ENCODE peak calls at places on chromosomes 4 and X, in four cellular contexts. One of them, this sample, is unnamed.

GRCh38 chr4:141329174-141329569 is 108.5 kb downstream of the ZNF330 start:
- DNase-seq in lower lobe of right lung: no peak
- DNase-seq in NCI-H69: no peak
- DNase-seq in NCI-H748 treated with DMSO at 0.1 percent for 48 hours: no peak
- DNase-seq in this sample: peak; percentile 14

GRCh38 chr4:117135634-117136354 is 50.4 kb upstream of the TRAM1L1 start:
- DNase-seq in lower lobe of right lung: no peak
- DNase-seq in NCI-H748 treated with DMSO at 0.1 percent for 48 hours: no peak
- DNase-seq in NCI-H69: peak; percentile 6
- DNase-seq in this sample: no peak

GRCh38 chr4:119314356-119314755 is 7.6 kb downstream of the FABP2 start:
- DNase-seq in NCI-H748 treated with DMSO at 0.1 percent for 48 hours: peak; percentile 45
- DNase-seq in NCI-H69: peak; percentile 78
- DNase-seq in lower lobe of right lung: no peak
- DNase-seq in this sample: peak; percentile 58

GRCh38 chr4:73817341-73817740 is 19.1 kb upstream of the CXCL6 start:
- DNase-seq in NCI-H69: no peak
- DNase-seq in NCI-H748 treated with DMSO at 0.1 percent for 48 hours: no peak
- DNase-seq in lower lobe of right lung: no peak
- DNase-seq in this sample: no peak

GRCh38 chr4:185110375-185110823 is 32.7 kb upstream of the SLC25A4 start:
- DNase-seq in lower lobe of right lung: no peak
- DNase-seq in NCI-H748 treated with DMSO at 0.1 percent for 48 hours: no peak
- DNase-seq in NCI-H69: no peak
- DNase-seq in this sample: no peak

GRCh38 chr4:183449193-183449888 is 4.9 kb downstream of the CDKN2AIP start:
- DNase-seq in lower lobe of right lung: no peak
- DNase-seq in NCI-H69: no peak
- DNase-seq in NCI-H748 treated with DMSO at 0.1 percent for 48 hours: no peak
- DNase-seq in this sample: no peak

GRCh38 chr4:114250439-114250891 is 271.0 kb upstream of the ARSJ start:
- DNase-seq in NCI-H69: no peak
- DNase-seq in NCI-H748 treated with DMSO at 0.1 percent for 48 hours: no peak
- DNase-seq in lower lobe of right lung: no peak
- DNase-seq in this sample: no peak

GRCh38 chr4:153209410-153209809 is 5.2 kb downstream of the TRIM2 start:
- DNase-seq in NCI-H748 treated with DMSO at 0.1 percent for 48 hours: no peak
- DNase-seq in lower lobe of right lung: no peak
- DNase-seq in NCI-H69: peak; percentile 7
- DNase-seq in this sample: no peak

GRCh38 chr4:182807841-182808548 is 109.2 kb downstream of the DCTD start:
- DNase-seq in NCI-H69: no peak
- DNase-seq in lower lobe of right lung: no peak
- DNase-seq in NCI-H748 treated with DMSO at 0.1 percent for 48 hours: no peak
- DNase-seq in this sample: no peak

GRCh38 chr4:113339430-113339813 is 290.0 kb downstream of the ANK2 start:
- DNase-seq in NCI-H69: no peak
- DNase-seq in NCI-H748 treated with DMSO at 0.1 percent for 48 hours: no peak
- DNase-seq in lower lobe of right lung: no peak
- DNase-seq in this sample: no peak

GRCh38 chrX:143757375-143757774 is 36.8 kb upstream of the SPANXN2 start:
- DNase-seq in lower lobe of right lung: no peak
- DNase-seq in NCI-H69: no peak
- DNase-seq in NCI-H748 treated with DMSO at 0.1 percent for 48 hours: no peak
- DNase-seq in this sample: peak; percentile 64

GRCh38 chr4:186149872-186150271 is 41.5 kb upstream of the CYP4V2 start:
- DNase-seq in NCI-H69: no peak
- DNase-seq in NCI-H748 treated with DMSO at 0.1 percent for 48 hours: peak; percentile 8
- DNase-seq in lower lobe of right lung: no peak
- DNase-seq in this sample: no peak

GRCh38 chrX:1673337-1673736 is 58.5 kb downstream of the ASMT start:
- DNase-seq in NCI-H69: peak; percentile 14
- DNase-seq in NCI-H748 treated with DMSO at 0.1 percent for 48 hours: no peak
- DNase-seq in lower lobe of right lung: no peak
- DNase-seq in this sample: no peak

GRCh38 chrX:71315917-71316316 is 14.4 kb downstream of the ITGB1BP2 start:
- DNase-seq in lower lobe of right lung: no peak
- DNase-seq in NCI-H69: no peak
- DNase-seq in NCI-H748 treated with DMSO at 0.1 percent for 48 hours: no peak
- DNase-seq in this sample: no peak

GRCh38 chr4:38243385-38244053 is 283.3 kb downstream of the PTTG2 start:
- DNase-seq in lower lobe of right lung: no peak
- DNase-seq in NCI-H748 treated with DMSO at 0.1 percent for 48 hours: no peak
- DNase-seq in NCI-H69: no peak
- DNase-seq in this sample: no peak

GRCh38 chr4:80333121-80333520 is 2.4 kb upstream of the CFAP299 start:
- DNase-seq in lower lobe of right lung: no peak
- DNase-seq in NCI-H69: no peak
- DNase-seq in NCI-H748 treated with DMSO at 0.1 percent for 48 hours: no peak
- DNase-seq in this sample: no peak